ENCODE peak calls at places on chromosome 1, in eight cellular contexts. One of them, this sample, is unnamed.
A peak's percentile ranks its signal among the peaks of the same experiment; 100 is the strongest.

GRCh38 chr1:2644171-2644570 is 11.4 kb upstream of the MMEL1 start:
- DNase-seq in activated CD4-positive, CD25-positive, alpha-beta regulatory T cell: no peak
- DNase-seq in epithelial cell of prostate: no peak
- DNase-seq in T1000: no peak
- DNase-seq in tibial nerve: no peak
- DNase-seq in WERI-Rb-1: no peak
- DNase-seq in GM23338: no peak
- DNase-seq in aorta: no peak
- DNase-seq in this sample: peak; percentile 58

GRCh38 chr1:245153081-245153644 is 1.6 kb upstream of the KIF26B start:
- DNase-seq in activated CD4-positive, CD25-positive, alpha-beta regulatory T cell: peak; percentile 18
- DNase-seq in epithelial cell of prostate: no peak
- DNase-seq in T1000: peak; percentile 63
- DNase-seq in tibial nerve: peak; percentile 47
- DNase-seq in WERI-Rb-1: peak; percentile 74
- DNase-seq in GM23338: peak; percentile 93
- DNase-seq in aorta: peak; percentile 53
- DNase-seq in this sample: no peak

GRCh38 chr1:201624741-201625646 is 86.1 kb downstream of the NAV1 start:
- DNase-seq in activated CD4-positive, CD25-positive, alpha-beta regulatory T cell: no peak
- DNase-seq in epithelial cell of prostate: no peak
- DNase-seq in T1000: peak; percentile 62
- DNase-seq in tibial nerve: peak; percentile 42
- DNase-seq in WERI-Rb-1: no peak
- DNase-seq in GM23338: no peak
- DNase-seq in aorta: no peak
- DNase-seq in this sample: no peak

GRCh38 chr1:74767490-74767889 is 34.5 kb downstream of the TYW3 start:
- DNase-seq in activated CD4-positive, CD25-positive, alpha-beta regulatory T cell: no peak
- DNase-seq in epithelial cell of prostate: no peak
- DNase-seq in T1000: no peak
- DNase-seq in tibial nerve: no peak
- DNase-seq in WERI-Rb-1: peak; percentile 25
- DNase-seq in GM23338: peak; percentile 86
- DNase-seq in aorta: no peak
- DNase-seq in this sample: no peak

GRCh38 chr1:183032122-183032921 is 9.1 kb downstream of the LAMC1 start:
- DNase-seq in activated CD4-positive, CD25-positive, alpha-beta regulatory T cell: no peak
- DNase-seq in epithelial cell of prostate: no peak
- DNase-seq in T1000: peak; percentile 23
- DNase-seq in tibial nerve: no peak
- DNase-seq in WERI-Rb-1: no peak
- DNase-seq in GM23338: no peak
- DNase-seq in aorta: no peak
- DNase-seq in this sample: no peak

GRCh38 chr1:3697810-3698209 is 45.5 kb downstream of the TP73 start:
- DNase-seq in activated CD4-positive, CD25-positive, alpha-beta regulatory T cell: no peak
- DNase-seq in epithelial cell of prostate: no peak
- DNase-seq in T1000: no peak
- DNase-seq in tibial nerve: no peak
- DNase-seq in WERI-Rb-1: no peak
- DNase-seq in GM23338: no peak
- DNase-seq in aorta: no peak
- DNase-seq in this sample: no peak

GRCh38 chr1:153553691-153554608 is 4.9 kb upstream of the S100A3 start:
- DNase-seq in activated CD4-positive, CD25-positive, alpha-beta regulatory T cell: no peak
- DNase-seq in epithelial cell of prostate: no peak
- DNase-seq in T1000: no peak
- DNase-seq in tibial nerve: no peak
- DNase-seq in WERI-Rb-1: no peak
- DNase-seq in GM23338: no peak
- DNase-seq in aorta: peak; percentile 66
- DNase-seq in this sample: peak; percentile 40

GRCh38 chr1:67880056-67880601 is 46.9 kb upstream of the GNG12 start:
- DNase-seq in activated CD4-positive, CD25-positive, alpha-beta regulatory T cell: no peak
- DNase-seq in epithelial cell of prostate: no peak
- DNase-seq in T1000: peak; percentile 46
- DNase-seq in tibial nerve: no peak
- DNase-seq in WERI-Rb-1: no peak
- DNase-seq in GM23338: no peak
- DNase-seq in aorta: no peak
- DNase-seq in this sample: no peak

GRCh38 chr1:180131510-180131909 is 23.2 kb upstream of the QSOX1 start:
- DNase-seq in activated CD4-positive, CD25-positive, alpha-beta regulatory T cell: no peak
- DNase-seq in epithelial cell of prostate: peak; percentile 45
- DNase-seq in T1000: peak; percentile 53
- DNase-seq in tibial nerve: no peak
- DNase-seq in WERI-Rb-1: no peak
- DNase-seq in GM23338: no peak
- DNase-seq in aorta: no peak
- DNase-seq in this sample: no peak

GRCh38 chr1:88168126-88168525 is 515.9 kb upstream of the PKN2 start:
- DNase-seq in activated CD4-positive, CD25-positive, alpha-beta regulatory T cell: no peak
- DNase-seq in epithelial cell of prostate: no peak
- DNase-seq in T1000: no peak
- DNase-seq in tibial nerve: no peak
- DNase-seq in WERI-Rb-1: no peak
- DNase-seq in GM23338: no peak
- DNase-seq in aorta: no peak
- DNase-seq in this sample: no peak

GRCh38 chr1:197799271-197799670 is 24.0 kb upstream of the DENND1B start:
- DNase-seq in activated CD4-positive, CD25-positive, alpha-beta regulatory T cell: no peak
- DNase-seq in epithelial cell of prostate: no peak
- DNase-seq in T1000: peak; percentile 67
- DNase-seq in tibial nerve: no peak
- DNase-seq in WERI-Rb-1: no peak
- DNase-seq in GM23338: no peak
- DNase-seq in aorta: no peak
- DNase-seq in this sample: no peak

GRCh38 chr1:59025898-59026426 is 242.1 kb upstream of the JUN start:
- DNase-seq in activated CD4-positive, CD25-positive, alpha-beta regulatory T cell: no peak
- DNase-seq in epithelial cell of prostate: no peak
- DNase-seq in T1000: no peak
- DNase-seq in tibial nerve: no peak
- DNase-seq in WERI-Rb-1: no peak
- DNase-seq in GM23338: no peak
- DNase-seq in aorta: no peak
- DNase-seq in this sample: no peak

GRCh38 chr1:206507395-206508129 is at the start of gene RASSF5:
- DNase-seq in activated CD4-positive, CD25-positive, alpha-beta regulatory T cell: peak; percentile 68
- DNase-seq in epithelial cell of prostate: no peak
- DNase-seq in T1000: peak; percentile 40
- DNase-seq in tibial nerve: peak; percentile 86
- DNase-seq in WERI-Rb-1: peak; percentile 90
- DNase-seq in GM23338: peak; percentile 90
- DNase-seq in aorta: peak; percentile 92
- DNase-seq in this sample: peak; percentile 90

GRCh38 chr1:65772607-65773006 is 20.1 kb upstream of the PDE4B start:
- DNase-seq in activated CD4-positive, CD25-positive, alpha-beta regulatory T cell: no peak
- DNase-seq in epithelial cell of prostate: no peak
- DNase-seq in T1000: no peak
- DNase-seq in tibial nerve: no peak
- DNase-seq in WERI-Rb-1: no peak
- DNase-seq in GM23338: no peak
- DNase-seq in aorta: no peak
- DNase-seq in this sample: no peak

GRCh38 chr1:20386682-20387081 is 96.0 kb downstream of the VWA5B1 start:
- DNase-seq in activated CD4-positive, CD25-positive, alpha-beta regulatory T cell: no peak
- DNase-seq in epithelial cell of prostate: no peak
- DNase-seq in T1000: no peak
- DNase-seq in tibial nerve: no peak
- DNase-seq in WERI-Rb-1: peak; percentile 86
- DNase-seq in GM23338: peak; percentile 47
- DNase-seq in aorta: no peak
- DNase-seq in this sample: peak; percentile 46

GRCh38 chr1:116076831-116077230 is 34.4 kb upstream of the MAB21L3 start:
- DNase-seq in activated CD4-positive, CD25-positive, alpha-beta regulatory T cell: no peak
- DNase-seq in epithelial cell of prostate: no peak
- DNase-seq in T1000: no peak
- DNase-seq in tibial nerve: no peak
- DNase-seq in WERI-Rb-1: no peak
- DNase-seq in GM23338: no peak
- DNase-seq in aorta: no peak
- DNase-seq in this sample: no peak

GRCh38 chr1:27527223-27527856 is 37.4 kb upstream of the WASF2 start:
- DNase-seq in activated CD4-positive, CD25-positive, alpha-beta regulatory T cell: no peak
- DNase-seq in epithelial cell of prostate: no peak
- DNase-seq in T1000: no peak
- DNase-seq in tibial nerve: peak; percentile 56
- DNase-seq in WERI-Rb-1: peak; percentile 77
- DNase-seq in GM23338: peak; percentile 91
- DNase-seq in aorta: peak; percentile 53
- DNase-seq in this sample: peak; percentile 93

GRCh38 chr1:95018602-95019369 is 54.0 kb downstream of the ALG14 start:
- DNase-seq in activated CD4-positive, CD25-positive, alpha-beta regulatory T cell: no peak
- DNase-seq in epithelial cell of prostate: no peak
- DNase-seq in T1000: no peak
- DNase-seq in tibial nerve: no peak
- DNase-seq in WERI-Rb-1: no peak
- DNase-seq in GM23338: no peak
- DNase-seq in aorta: no peak
- DNase-seq in this sample: no peak